ENCODE peak calls at places on chromosomes 3 and 15, in six cellular contexts. One of them, this sample, is unnamed.

GRCh38 chr3:47082519-47082918 is 81.4 kb downstream of the SETD2 start:
- DNase-seq in NCI-H2081: no peak
- DNase-seq in AG08396: peak
- DNase-seq in CD8-positive, alpha-beta memory T cell: no peak
- DNase-seq in fibroblast of mammary gland: peak
- DNase-seq in EL: peak
- DNase-seq in this sample: no peak

GRCh38 chr15:70475921-70476320 is 287.4 kb downstream of the UACA start:
- DNase-seq in NCI-H2081: no peak
- DNase-seq in AG08396: peak
- DNase-seq in CD8-positive, alpha-beta memory T cell: no peak
- DNase-seq in fibroblast of mammary gland: no peak
- DNase-seq in EL: peak
- DNase-seq in this sample: no peak

GRCh38 chr3:83039422-83039821 is 1278.0 kb upstream of the GBE1 start:
- DNase-seq in NCI-H2081: no peak
- DNase-seq in AG08396: no peak
- DNase-seq in CD8-positive, alpha-beta memory T cell: no peak
- DNase-seq in fibroblast of mammary gland: no peak
- DNase-seq in EL: no peak
- DNase-seq in this sample: no peak

GRCh38 chr15:96306321-96306720 is 24.2 kb upstream of the NR2F2 start:
- DNase-seq in NCI-H2081: no peak
- DNase-seq in AG08396: no peak
- DNase-seq in CD8-positive, alpha-beta memory T cell: no peak
- DNase-seq in fibroblast of mammary gland: no peak
- DNase-seq in EL: no peak
- DNase-seq in this sample: no peak

GRCh38 chr3:151580592-151580991 is 119.7 kb upstream of the IGSF10 start:
- DNase-seq in NCI-H2081: no peak
- DNase-seq in AG08396: peak
- DNase-seq in CD8-positive, alpha-beta memory T cell: no peak
- DNase-seq in fibroblast of mammary gland: peak
- DNase-seq in EL: peak
- DNase-seq in this sample: no peak

GRCh38 chr3:86982883-86983282 is 8.1 kb downstream of the VGLL3 start:
- DNase-seq in NCI-H2081: no peak
- DNase-seq in AG08396: peak
- DNase-seq in CD8-positive, alpha-beta memory T cell: no peak
- DNase-seq in fibroblast of mammary gland: peak
- DNase-seq in EL: peak
- DNase-seq in this sample: no peak

GRCh38 chr3:110504401-110504800 is 567.2 kb upstream of the NECTIN3 start:
- DNase-seq in NCI-H2081: no peak
- DNase-seq in AG08396: no peak
- DNase-seq in CD8-positive, alpha-beta memory T cell: no peak
- DNase-seq in fibroblast of mammary gland: no peak
- DNase-seq in EL: no peak
- DNase-seq in this sample: no peak

GRCh38 chr3:128478576-128479506 is 12.2 kb upstream of the DNAJB8 start:
- DNase-seq in NCI-H2081: no peak
- DNase-seq in AG08396: no peak
- DNase-seq in CD8-positive, alpha-beta memory T cell: no peak
- DNase-seq in fibroblast of mammary gland: no peak
- DNase-seq in EL: no peak
- DNase-seq in this sample: no peak

GRCh38 chr15:76756371-76756770 is 148.8 kb downstream of the SCAPER start:
- DNase-seq in NCI-H2081: no peak
- DNase-seq in AG08396: no peak
- DNase-seq in CD8-positive, alpha-beta memory T cell: no peak
- DNase-seq in fibroblast of mammary gland: no peak
- DNase-seq in EL: peak
- DNase-seq in this sample: no peak

GRCh38 chr3:134291300-134292254 is 40.9 kb upstream of the RYK start:
- DNase-seq in NCI-H2081: no peak
- DNase-seq in AG08396: peak
- DNase-seq in CD8-positive, alpha-beta memory T cell: no peak
- DNase-seq in fibroblast of mammary gland: peak
- DNase-seq in EL: peak
- DNase-seq in this sample: no peak

GRCh38 chr3:66342717-66343373 is 122.0 kb downstream of the SLC25A26 start:
- DNase-seq in NCI-H2081: no peak
- DNase-seq in AG08396: no peak
- DNase-seq in CD8-positive, alpha-beta memory T cell: no peak
- DNase-seq in fibroblast of mammary gland: no peak
- DNase-seq in EL: no peak
- DNase-seq in this sample: no peak

GRCh38 chr3:179801263-179801662 is 148.4 kb downstream of the USP13 start:
- DNase-seq in NCI-H2081: no peak
- DNase-seq in AG08396: peak
- DNase-seq in CD8-positive, alpha-beta memory T cell: no peak
- DNase-seq in fibroblast of mammary gland: peak
- DNase-seq in EL: peak
- DNase-seq in this sample: no peak

GRCh38 chr3:12679468-12679867 is 15.6 kb upstream of the RAF1 start:
- DNase-seq in NCI-H2081: no peak
- DNase-seq in AG08396: peak
- DNase-seq in CD8-positive, alpha-beta memory T cell: no peak
- DNase-seq in fibroblast of mammary gland: peak
- DNase-seq in EL: peak
- DNase-seq in this sample: no peak

GRCh38 chr3:79258479-79258878 is 509.3 kb downstream of the ROBO1 start:
- DNase-seq in NCI-H2081: no peak
- DNase-seq in AG08396: no peak
- DNase-seq in CD8-positive, alpha-beta memory T cell: no peak
- DNase-seq in fibroblast of mammary gland: peak
- DNase-seq in EL: peak
- DNase-seq in this sample: no peak

GRCh38 chr3:122974764-122975162 is 52.8 kb downstream of the SEMA5B start:
- DNase-seq in NCI-H2081: no peak
- DNase-seq in AG08396: no peak
- DNase-seq in CD8-positive, alpha-beta memory T cell: no peak
- DNase-seq in fibroblast of mammary gland: peak
- DNase-seq in EL: peak
- DNase-seq in this sample: no peak

GRCh38 chr3:170307998-170308398 is 49.5 kb upstream of the SKIL start:
- DNase-seq in NCI-H2081: no peak
- DNase-seq in AG08396: no peak
- DNase-seq in CD8-positive, alpha-beta memory T cell: no peak
- DNase-seq in fibroblast of mammary gland: peak
- DNase-seq in EL: peak
- DNase-seq in this sample: no peak

GRCh38 chr3:67559029-67559605 is 95.3 kb downstream of the SUCLG2 start:
- DNase-seq in NCI-H2081: no peak
- DNase-seq in AG08396: no peak
- DNase-seq in CD8-positive, alpha-beta memory T cell: no peak
- DNase-seq in fibroblast of mammary gland: no peak
- DNase-seq in EL: no peak
- DNase-seq in this sample: no peak

GRCh38 chr3:134136604-134137003 is 106.9 kb upstream of the SLCO2A1 start:
- DNase-seq in NCI-H2081: no peak
- DNase-seq in AG08396: no peak
- DNase-seq in CD8-positive, alpha-beta memory T cell: no peak
- DNase-seq in fibroblast of mammary gland: no peak
- DNase-seq in EL: no peak
- DNase-seq in this sample: no peak

GRCh38 chr3:25169146-25169545 is 258.9 kb upstream of the RARB start:
- DNase-seq in NCI-H2081: no peak
- DNase-seq in AG08396: no peak
- DNase-seq in CD8-positive, alpha-beta memory T cell: no peak
- DNase-seq in fibroblast of mammary gland: no peak
- DNase-seq in EL: peak
- DNase-seq in this sample: no peak

GRCh38 chr3:193869221-193870201 is 266.4 kb upstream of the HES1 start:
- DNase-seq in NCI-H2081: no peak
- DNase-seq in AG08396: peak
- DNase-seq in CD8-positive, alpha-beta memory T cell: no peak
- DNase-seq in fibroblast of mammary gland: peak
- DNase-seq in EL: peak
- DNase-seq in this sample: no peak

GRCh38 chr3:87318609-87319008 is 42.2 kb upstream of the POU1F1 start:
- DNase-seq in NCI-H2081: no peak
- DNase-seq in AG08396: no peak
- DNase-seq in CD8-positive, alpha-beta memory T cell: no peak
- DNase-seq in fibroblast of mammary gland: no peak
- DNase-seq in EL: no peak
- DNase-seq in this sample: no peak

GRCh38 chr3:110598847-110599490 is 472.6 kb upstream of the NECTIN3 start:
- DNase-seq in NCI-H2081: no peak
- DNase-seq in AG08396: peak
- DNase-seq in CD8-positive, alpha-beta memory T cell: no peak
- DNase-seq in fibroblast of mammary gland: peak
- DNase-seq in EL: peak
- DNase-seq in this sample: no peak

GRCh38 chr15:101250331-101250730 is 1.5 kb downstream of the CHSY1 start:
- DNase-seq in NCI-H2081: no peak
- DNase-seq in AG08396: peak
- DNase-seq in CD8-positive, alpha-beta memory T cell: no peak
- DNase-seq in fibroblast of mammary gland: peak
- DNase-seq in EL: peak
- DNase-seq in this sample: no peak

GRCh38 chr3:157174616-157175498 is 14.9 kb upstream of the CCNL1 start:
- DNase-seq in NCI-H2081: peak
- DNase-seq in AG08396: peak
- DNase-seq in CD8-positive, alpha-beta memory T cell: peak
- DNase-seq in fibroblast of mammary gland: peak
- DNase-seq in EL: peak
- DNase-seq in this sample: peak

GRCh38 chr15:22902046-22902445 is 63.6 kb downstream of the NIPA2 start:
- DNase-seq in NCI-H2081: no peak
- DNase-seq in AG08396: no peak
- DNase-seq in CD8-positive, alpha-beta memory T cell: no peak
- DNase-seq in fibroblast of mammary gland: no peak
- DNase-seq in EL: no peak
- DNase-seq in this sample: no peak

GRCh38 chr3:115932807-115933206 is 309.5 kb downstream of the GAP43 start:
- DNase-seq in NCI-H2081: no peak
- DNase-seq in AG08396: no peak
- DNase-seq in CD8-positive, alpha-beta memory T cell: no peak
- DNase-seq in fibroblast of mammary gland: no peak
- DNase-seq in EL: no peak
- DNase-seq in this sample: no peak

GRCh38 chr3:138148503-138148902 is 16.3 kb upstream of the A4GNT start:
- DNase-seq in NCI-H2081: no peak
- DNase-seq in AG08396: no peak
- DNase-seq in CD8-positive, alpha-beta memory T cell: no peak
- DNase-seq in fibroblast of mammary gland: peak
- DNase-seq in EL: no peak
- DNase-seq in this sample: no peak

This sample was measured in natural killer cell.